ENCODE peak calls at places on chromosomes 3 and 15, in six cellular contexts. U, K, D, J, M and X are unnamed samples.

GRCh38 chr3:100269410-100270217 is 8.8 kb downstream of the TBC1D23 start:
- DNase-seq in J (no peak), K (peak), M (no peak), D (peak), U (peak), X (peak)

GRCh38 chr15:99511529-99511864 is 54.3 kb upstream of the MEF2A start:
- DNase-seq in J (no peak), M (no peak), U (peak), K (peak), D (peak), X (no peak)

GRCh38 chr15:77179541-77179998 is 108.7 kb upstream of the TSPAN3 start:
- DNase-seq in D (no peak), J (no peak), K (no peak), U (no peak), M (no peak), X (no peak)

GRCh38 chr15:95772982-95773381 is 557.5 kb upstream of the NR2F2 start:
- DNase-seq in U (no peak), K (no peak), J (no peak), M (no peak), D (no peak), X (no peak)

GRCh38 chr3:108114423-108115065 is 23.7 kb upstream of the CD47 start:
- DNase-seq in D (no peak), J (no peak), U (no peak), M (no peak), K (no peak), X (no peak)

GRCh38 chr3:143139786-143140185 is 20.2 kb downstream of the CHST2 start:
- DNase-seq in K (no peak), J (no peak), M (no peak), U (peak), D (no peak), X (no peak)

GRCh38 chr3:43246956-43247355 is 39.4 kb upstream of the SNRK start:
- DNase-seq in U (no peak), D (no peak), K (no peak), J (peak), M (peak), X (no peak)

GRCh38 chr3:14430706-14431470 is 28.5 kb downstream of the SLC6A6 start:
- DNase-seq in J (no peak), U (no peak), M (no peak), D (no peak), K (no peak), X (no peak)

GRCh38 chr15:101063891-101064794 is 145.0 kb downstream of the LRRK1 start:
- DNase-seq in J (no peak), K (no peak), M (no peak), U (peak), D (no peak), X (no peak)

GRCh38 chr3:178525180-178525704 is 11.0 kb upstream of the KCNMB2 start:
- DNase-seq in U (no peak), K (no peak), M (no peak), D (no peak), J (no peak), X (no peak)

GRCh38 chr3:50226888-50227389 is 9.1 kb upstream of the GNAI2 start:
- DNase-seq in J (peak), M (no peak), D (peak), K (no peak), U (peak), X (no peak)

GRCh38 chr15:92142242-92143232 is 251.1 kb upstream of the ST8SIA2 start:
- DNase-seq in U (peak), J (no peak), K (no peak), M (no peak), D (peak), X (no peak)

GRCh38 chr3:119783883-119784282 is 2.0 kb downstream of the NR1I2 start:
- DNase-seq in M (no peak), K (no peak), U (no peak), J (no peak), D (no peak), X (no peak)

GRCh38 chr3:131561511-131561910 is 58.7 kb upstream of the MRPL3 start:
- DNase-seq in K (peak), U (peak), M (no peak), J (no peak), D (peak), X (no peak)

GRCh38 chr15:70308011-70308761 is 210.5 kb upstream of the TLE3 start:
- DNase-seq in D (no peak), J (no peak), K (no peak), M (peak), U (no peak), X (no peak)

GRCh38 chr3:194632983-194633348 is 253 bp downstream of the TMEM44 start:
- DNase-seq in J (no peak), U (peak), K (no peak), M (no peak), D (no peak), X (peak)

GRCh38 chr15:87762110-87762509 is 494.4 kb downstream of the NTRK3 start:
- DNase-seq in J (no peak), D (no peak), U (no peak), K (no peak), M (no peak), X (no peak)

GRCh38 chr15:52383100-52383588 is 87.5 kb upstream of the MYO5C start:
- DNase-seq in D (no peak), U (peak), J (no peak), K (no peak), M (no peak), X (no peak)